ENCODE peak calls at places on chromosomes 13 and 19, in six cellular contexts. A, C, N, X, G and V are unnamed samples.

GRCh38 chr19:44703336-44704078 is 4.6 kb downstream of the CEACAM16 start:
- DNase-seq in C (no peak), X (no peak), A (no peak), G (no peak), N (no peak), V (no peak)

GRCh38 chr13:107211073-107211472 is 643.1 kb upstream of the ARGLU1 start:
- DNase-seq in G (peak), X (peak), A (peak), C (peak), N (peak), V (peak)

GRCh38 chr19:38265213-38265861 is 964 bp downstream of the SPINT2 start:
- DNase-seq in G (no peak), X (peak), C (no peak), N (no peak), A (no peak), V (peak)

GRCh38 chr13:78024996-78025395 is 106.4 kb upstream of the EDNRB start:
- DNase-seq in X (no peak), A (no peak), N (no peak), C (no peak), G (no peak), V (no peak)

GRCh38 chr19:52748336-52748950 is 13.6 kb upstream of the ZNF611 start:
- DNase-seq in X (peak), C (peak), A (peak), G (no peak), N (peak), V (peak)

GRCh38 chr19:35206855-35207254 is 21.7 kb downstream of the FAM187B start:
- DNase-seq in N (no peak), C (no peak), X (no peak), G (no peak), A (no peak), V (no peak)

GRCh38 chr13:98110749-98111148 is 32.1 kb upstream of the FARP1 start:
- DNase-seq in A (no peak), X (no peak), G (no peak), N (no peak), C (no peak), V (no peak)

GRCh38 chr19:30341646-30342201 is 30.5 kb upstream of the ZNF536 start:
- DNase-seq in G (no peak), N (peak), A (no peak), X (no peak), C (no peak), V (no peak)

GRCh38 chr19:48363500-48363809 is 285 bp downstream of the TMEM143 start:
- DNase-seq in C (no peak), A (no peak), N (no peak), G (no peak), X (no peak), V (no peak)

GRCh38 chr19:15577184-15577771 is 37.7 kb upstream of the CYP4F8 start:
- DNase-seq in G (no peak), X (no peak), C (no peak), A (no peak), N (no peak), V (no peak)

GRCh38 chr19:52171321-52172169 is at the start of gene ZNF836:
- DNase-seq in C (peak), G (peak), X (peak), N (peak), A (peak), V (peak)

GRCh38 chr13:57212989-57213388 is 46.0 kb downstream of the PRR20E start:
- DNase-seq in C (no peak), N (no peak), X (no peak), G (no peak), A (no peak), V (no peak)

GRCh38 chr13:28751210-28751935 is 32.6 kb upstream of the SLC46A3 start:
- DNase-seq in X (no peak), N (no peak), A (no peak), G (no peak), C (no peak), V (no peak)

GRCh38 chr19:38321646-38322323 is 2.1 kb downstream of the KCNK6 start:
- DNase-seq in A (no peak), X (no peak), G (peak), N (peak), C (no peak), V (no peak)

GRCh38 chr13:76729690-76730089 is 156.5 kb downstream of the KCTD12 start:
- DNase-seq in G (no peak), X (no peak), C (no peak), A (no peak), N (no peak), V (no peak)

GRCh38 chr19:11138659-11139526 is 16.7 kb downstream of the SPC24 start:
- DNase-seq in A (peak), C (peak), N (peak), X (peak), G (peak), V (peak)

GRCh38 chr13:36981156-36981743 is 17.9 kb downstream of the ALG5 start:
- DNase-seq in A (peak), G (no peak), C (peak), N (peak), X (peak), V (peak)

GRCh38 chr19:17109962-17110598 is 34.5 kb downstream of the MYO9B start:
- DNase-seq in A (no peak), X (no peak), G (peak), N (no peak), C (no peak), V (no peak)

GRCh38 chr13:51829236-51829899 is 15.6 kb downstream of the TMEM272 start:
- DNase-seq in G (no peak), C (no peak), X (no peak), A (no peak), N (no peak), V (no peak)

GRCh38 chr19:41887711-41888382 is 4.9 kb downstream of the ARHGEF1 start:
- DNase-seq in A (no peak), C (no peak), G (no peak), N (peak), X (no peak), V (peak)

GRCh38 chr13:70668293-70668692 is 560.0 kb upstream of the KLHL1 start:
- DNase-seq in A (no peak), X (no peak), G (no peak), C (no peak), N (no peak), V (peak)

GRCh38 chr13:60155978-60156377 is 7.8 kb downstream of the DIAPH3 start:
- DNase-seq in C (no peak), A (no peak), G (no peak), X (no peak), N (peak), V (no peak)

GRCh38 chr13:65679240-65679639 is 1550.9 kb downstream of the PCDH9 start:
- DNase-seq in A (peak), G (no peak), X (no peak), C (no peak), N (no peak), V (no peak)

GRCh38 chr13:97574926-97575325 is 141.0 kb downstream of the RAP2A start:
- DNase-seq in X (peak), C (no peak), A (no peak), N (peak), G (peak), V (peak)

GRCh38 chr13:97273341-97273831 is 51.3 kb downstream of the MBNL2 start:
- DNase-seq in G (no peak), C (no peak), A (no peak), N (peak), X (no peak), V (no peak)

GRCh38 chr19:17178291-17178690 is 36.9 kb upstream of the USE1 start:
- DNase-seq in N (no peak), G (no peak), C (no peak), A (no peak), X (no peak), V (no peak)

GRCh38 chr19:18636969-18637629 is at the start of gene KLHL26:
- DNase-seq in A (no peak), N (no peak), X (no peak), G (no peak), C (no peak), V (peak)

GRCh38 chr19:30004403-30004802 is 62.4 kb downstream of the URI1 start:
- DNase-seq in X (no peak), G (no peak), C (no peak), A (no peak), N (no peak), V (no peak)

GRCh38 chr19:2952953-2953481 is 8.2 kb upstream of the ZNF77 start:
- DNase-seq in N (peak), X (no peak), A (no peak), G (no peak), C (no peak), V (no peak)

GRCh38 chr13:102978168-102978567 is 88.0 kb downstream of the SLC10A2 start:
- DNase-seq in A (peak), G (no peak), C (no peak), N (peak), X (no peak), V (no peak)

GRCh38 chr13:50512602-50513527 is 330.6 kb downstream of the DLEU7 start:
- DNase-seq in G (peak), N (peak), A (peak), C (no peak), X (no peak), V (no peak)

GRCh38 chr19:13938361-13939027 is at the start of gene PODNL1:
- DNase-seq in A (peak), N (peak), G (no peak), C (peak), X (no peak), V (peak)
- H3K4me3 ChIP-seq in A (peak), N (peak), G (peak), C (peak), X (no peak), V (no peak)

DNA sequence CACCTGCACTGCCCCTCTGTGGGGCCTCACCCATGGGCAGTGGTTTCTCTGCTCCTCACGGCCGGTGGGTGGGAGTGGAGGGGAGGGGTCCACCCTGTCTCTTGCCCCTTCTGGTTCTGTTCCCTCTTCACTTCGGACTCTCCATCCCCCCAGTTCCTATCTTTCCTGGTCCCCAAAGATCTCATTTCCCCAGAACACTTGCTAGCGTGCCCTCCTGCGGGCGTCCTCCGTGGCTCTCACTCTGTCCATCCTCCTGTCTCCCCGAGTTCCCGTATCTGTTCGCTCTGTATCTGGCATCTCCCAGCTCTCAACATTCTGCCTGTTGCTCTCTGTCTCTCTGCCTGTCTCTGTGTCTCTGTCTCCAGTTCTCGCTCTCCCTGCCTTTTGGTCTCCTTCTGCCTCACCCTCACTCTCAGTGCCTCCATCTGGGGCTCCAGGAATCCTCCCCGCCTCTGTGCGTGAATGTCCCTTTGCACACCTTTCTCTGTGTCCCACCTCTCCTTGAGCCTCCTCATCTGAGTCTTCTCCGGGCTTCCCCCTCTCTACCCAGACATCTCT is 363 bp downstream of the SPIB start:
- DNase-seq in G (no peak), N (no peak), X (no peak), A (peak), C (no peak), V (no peak)
- H3K4me3 ChIP-seq in G (no peak), N (no peak), X (no peak), A (no peak), C (no peak), V (peak)

DNA sequence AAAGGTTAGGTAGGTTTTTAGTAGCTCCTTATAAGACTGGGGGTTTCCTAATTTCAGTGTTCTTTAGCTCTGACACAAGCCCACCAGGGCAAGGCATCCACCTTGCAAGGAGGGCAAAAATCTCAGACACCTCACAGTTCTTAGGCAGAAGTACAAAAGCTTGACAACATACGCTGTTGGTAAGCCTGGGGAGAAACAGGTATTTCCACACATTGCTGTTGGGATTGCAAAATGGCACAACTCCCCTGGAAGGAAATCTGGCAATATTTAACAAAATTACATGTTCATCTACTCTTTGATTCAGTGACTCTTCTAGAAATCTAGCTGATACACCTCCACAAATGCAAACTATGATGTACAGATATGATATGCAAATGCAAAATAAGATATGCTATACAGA is 20.4 kb upstream of the PCCA start:
- DNase-seq in X (no peak), G (no peak), C (no peak), A (no peak), N (no peak), V (no peak)
- H3K4me3 ChIP-seq in X (no peak), G (no peak), C (no peak), A (no peak), N (no peak), V (no peak)

DNA sequence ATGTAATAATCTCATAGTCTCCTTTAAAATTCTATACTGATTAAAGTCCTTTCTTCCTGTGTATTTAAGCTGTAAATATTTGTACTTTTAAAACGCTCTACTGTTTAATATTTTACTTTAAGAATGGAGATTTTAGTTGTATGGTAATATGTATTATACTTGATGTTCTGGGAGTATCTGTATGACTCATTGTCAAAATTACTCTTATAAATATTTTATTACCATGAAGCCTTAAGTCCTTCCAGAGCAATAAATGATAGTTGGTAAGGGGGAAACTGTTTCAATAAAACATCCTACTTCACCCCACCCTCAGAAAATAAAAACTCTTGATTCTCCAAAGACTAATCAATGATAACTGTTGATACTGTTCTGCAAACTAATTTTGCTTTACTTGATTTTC is 6.4 kb downstream of the PCDH9 start:
- DNase-seq in C (no peak), X (no peak), N (no peak), A (no peak), G (no peak), V (no peak)
- H3K4me3 ChIP-seq in C (no peak), X (peak), N (no peak), A (peak), G (peak), V (no peak)

GRCh38 chr19:1113278-1113985 is 9.6 kb downstream of the GPX4 start:
- DNase-seq in C (peak), X (peak), N (peak), G (peak), A (peak), V (peak)
- H3K4me3 ChIP-seq in C (no peak), X (no peak), N (no peak), G (peak), A (no peak), V (no peak)